ENCODE peak calls at places on chromosomes 1 and 21, in ten cellular contexts. One of them, this sample, is unnamed.
A peak's percentile ranks its signal among the peaks of the same experiment; 100 is the strongest.

GRCh38 chr1:25503551-25504426 is 39.6 kb upstream of the LDLRAP1 start:
- DNase-seq in GM23248: peak; percentile 34
- DNase-seq in H4: peak; percentile 30
- DNase-seq in posterior vena cava: no peak
- DNase-seq in NCI-H2107: no peak
- DNase-seq in NCI-H1105: no peak
- DNase-seq in AG08395: peak; percentile 51
- DNase-seq in stimulated activated CD4-positive, alpha-beta T cell treated with anti-CD3 and anti-CD28 coated beads, TNF-alpha, amount 100 ng/mL, for 4 hours: peak; percentile 48
- DNase-seq in skeletal muscle cell: no peak
- DNase-seq in activated T-cell treated with anti-CD3 and anti-CD28 coated beads, Interleukin-2, amount 50 U/mL, for 72 hours: peak; percentile 66
- DNase-seq in this sample: peak; percentile 37

GRCh38 chr1:201570158-201570885 is 31.4 kb downstream of the NAV1 start:
- DNase-seq in GM23248: no peak
- DNase-seq in H4: no peak
- DNase-seq in posterior vena cava: no peak
- DNase-seq in NCI-H2107: no peak
- DNase-seq in NCI-H1105: no peak
- DNase-seq in AG08395: no peak
- DNase-seq in stimulated activated CD4-positive, alpha-beta T cell treated with anti-CD3 and anti-CD28 coated beads, TNF-alpha, amount 100 ng/mL, for 4 hours: no peak
- DNase-seq in skeletal muscle cell: no peak
- DNase-seq in activated T-cell treated with anti-CD3 and anti-CD28 coated beads, Interleukin-2, amount 50 U/mL, for 72 hours: no peak
- DNase-seq in this sample: no peak

GRCh38 chr1:66996018-66996682 is 57.8 kb downstream of the SLC35D1 start:
- DNase-seq in GM23248: peak; percentile 85
- DNase-seq in H4: peak; percentile 73
- DNase-seq in posterior vena cava: no peak
- DNase-seq in NCI-H2107: peak; percentile 55
- DNase-seq in NCI-H1105: peak; percentile 54
- DNase-seq in AG08395: peak; percentile 64
- DNase-seq in stimulated activated CD4-positive, alpha-beta T cell treated with anti-CD3 and anti-CD28 coated beads, TNF-alpha, amount 100 ng/mL, for 4 hours: peak; percentile 42
- DNase-seq in skeletal muscle cell: peak; percentile 31
- DNase-seq in activated T-cell treated with anti-CD3 and anti-CD28 coated beads, Interleukin-2, amount 50 U/mL, for 72 hours: peak; percentile 62
- DNase-seq in this sample: peak; percentile 66

GRCh38 chr21:45078877-45079281 is 4.5 kb downstream of the ADARB1 start:
- DNase-seq in GM23248: peak; percentile 95
- DNase-seq in H4: peak; percentile 66
- DNase-seq in posterior vena cava: no peak
- DNase-seq in NCI-H2107: no peak
- DNase-seq in NCI-H1105: no peak
- DNase-seq in AG08395: peak; percentile 42
- DNase-seq in stimulated activated CD4-positive, alpha-beta T cell treated with anti-CD3 and anti-CD28 coated beads, TNF-alpha, amount 100 ng/mL, for 4 hours: peak; percentile 45
- DNase-seq in skeletal muscle cell: peak; percentile 57
- DNase-seq in activated T-cell treated with anti-CD3 and anti-CD28 coated beads, Interleukin-2, amount 50 U/mL, for 72 hours: peak; percentile 78
- DNase-seq in this sample: peak; percentile 66

GRCh38 chr1:174068000-174068399 is 45.8 kb upstream of the RC3H1 start:
- DNase-seq in GM23248: no peak
- DNase-seq in H4: no peak
- DNase-seq in posterior vena cava: no peak
- DNase-seq in NCI-H2107: peak; percentile 19
- DNase-seq in NCI-H1105: peak; percentile 0
- DNase-seq in AG08395: no peak
- DNase-seq in stimulated activated CD4-positive, alpha-beta T cell treated with anti-CD3 and anti-CD28 coated beads, TNF-alpha, amount 100 ng/mL, for 4 hours: no peak
- DNase-seq in skeletal muscle cell: no peak
- DNase-seq in activated T-cell treated with anti-CD3 and anti-CD28 coated beads, Interleukin-2, amount 50 U/mL, for 72 hours: no peak
- DNase-seq in this sample: no peak

GRCh38 chr1:203467550-203467921 is 8.1 kb upstream of the PRELP start:
- DNase-seq in GM23248: peak; percentile 46
- DNase-seq in H4: no peak
- DNase-seq in posterior vena cava: peak; percentile 93
- DNase-seq in NCI-H2107: no peak
- DNase-seq in NCI-H1105: no peak
- DNase-seq in AG08395: no peak
- DNase-seq in stimulated activated CD4-positive, alpha-beta T cell treated with anti-CD3 and anti-CD28 coated beads, TNF-alpha, amount 100 ng/mL, for 4 hours: no peak
- DNase-seq in skeletal muscle cell: no peak
- DNase-seq in activated T-cell treated with anti-CD3 and anti-CD28 coated beads, Interleukin-2, amount 50 U/mL, for 72 hours: no peak
- DNase-seq in this sample: no peak

GRCh38 chr1:206797534-206798383 is 25.5 kb upstream of the IL10 start:
- DNase-seq in GM23248: peak; percentile 32
- DNase-seq in H4: no peak
- DNase-seq in posterior vena cava: no peak
- DNase-seq in NCI-H2107: no peak
- DNase-seq in NCI-H1105: no peak
- DNase-seq in AG08395: no peak
- DNase-seq in stimulated activated CD4-positive, alpha-beta T cell treated with anti-CD3 and anti-CD28 coated beads, TNF-alpha, amount 100 ng/mL, for 4 hours: no peak
- DNase-seq in skeletal muscle cell: no peak
- DNase-seq in activated T-cell treated with anti-CD3 and anti-CD28 coated beads, Interleukin-2, amount 50 U/mL, for 72 hours: no peak
- DNase-seq in this sample: no peak

GRCh38 chr1:201982923-201983805 is 716 bp downstream of the RNPEP start:
- DNase-seq in GM23248: peak; percentile 91
- DNase-seq in H4: peak; percentile 67
- DNase-seq in posterior vena cava: peak; percentile 94
- DNase-seq in NCI-H2107: no peak
- DNase-seq in NCI-H1105: peak; percentile 50
- DNase-seq in AG08395: peak; percentile 91
- DNase-seq in stimulated activated CD4-positive, alpha-beta T cell treated with anti-CD3 and anti-CD28 coated beads, TNF-alpha, amount 100 ng/mL, for 4 hours: peak; percentile 19
- DNase-seq in skeletal muscle cell: peak; percentile 29
- DNase-seq in activated T-cell treated with anti-CD3 and anti-CD28 coated beads, Interleukin-2, amount 50 U/mL, for 72 hours: peak; percentile 66
- DNase-seq in this sample: peak; percentile 92

This sample was measured in GM03348.